ENCODE peak calls at places on chromosomes 5 and 9, in eight cellular contexts. One of them, this sample, is unnamed.
A peak's percentile ranks its signal among the peaks of the same experiment; 100 is the strongest.

GRCh38 chr9:100498592-100498991 is 25.6 kb downstream of the TMEFF1 start:
- DNase-seq in uterus: no peak
- DNase-seq in AG04450: no peak
- DNase-seq in heart left ventricle: no peak
- DNase-seq in HL-60: no peak
- DNase-seq in cardiac muscle cell: no peak
- DNase-seq in CD8-positive, alpha-beta T cell: no peak
- DNase-seq in activated B cell treated with CpG ODN at 0.5 μM for 24 hours: no peak
- DNase-seq in this sample: no peak

GRCh38 chr5:73327908-73328455 is 120.6 kb downstream of the FOXD1 start:
- DNase-seq in uterus: no peak
- DNase-seq in AG04450: no peak
- DNase-seq in heart left ventricle: no peak
- DNase-seq in HL-60: no peak
- DNase-seq in cardiac muscle cell: no peak
- DNase-seq in CD8-positive, alpha-beta T cell: no peak
- DNase-seq in activated B cell treated with CpG ODN at 0.5 μM for 24 hours: no peak
- DNase-seq in this sample: no peak

GRCh38 chr9:130140701-130141100 is 31.5 kb upstream of the NCS1 start:
- DNase-seq in uterus: no peak
- DNase-seq in AG04450: no peak
- DNase-seq in heart left ventricle: no peak
- DNase-seq in HL-60: no peak
- DNase-seq in cardiac muscle cell: no peak
- DNase-seq in CD8-positive, alpha-beta T cell: no peak
- DNase-seq in activated B cell treated with CpG ODN at 0.5 μM for 24 hours: no peak
- DNase-seq in this sample: no peak

GRCh38 chr9:90929616-90930015 is 128.0 kb downstream of the SYK start:
- DNase-seq in uterus: no peak
- DNase-seq in AG04450: no peak
- DNase-seq in heart left ventricle: no peak
- DNase-seq in HL-60: no peak
- DNase-seq in cardiac muscle cell: no peak
- DNase-seq in CD8-positive, alpha-beta T cell: no peak
- DNase-seq in activated B cell treated with CpG ODN at 0.5 μM for 24 hours: no peak
- DNase-seq in this sample: no peak

GRCh38 chr5:57209316-57210040 is 35.6 kb downstream of the GPBP1 start:
- DNase-seq in uterus: no peak
- DNase-seq in AG04450: no peak
- DNase-seq in heart left ventricle: no peak
- DNase-seq in HL-60: no peak
- DNase-seq in cardiac muscle cell: no peak
- DNase-seq in CD8-positive, alpha-beta T cell: no peak
- DNase-seq in activated B cell treated with CpG ODN at 0.5 μM for 24 hours: no peak
- DNase-seq in this sample: no peak

GRCh38 chr5:98865690-98866089 is 63.1 kb downstream of the CHD1 start:
- DNase-seq in uterus: no peak
- DNase-seq in AG04450: no peak
- DNase-seq in heart left ventricle: no peak
- DNase-seq in HL-60: no peak
- DNase-seq in cardiac muscle cell: no peak
- DNase-seq in CD8-positive, alpha-beta T cell: no peak
- DNase-seq in activated B cell treated with CpG ODN at 0.5 μM for 24 hours: no peak
- DNase-seq in this sample: no peak

GRCh38 chr9:103245369-103245768 is 250.2 kb downstream of the CYLC2 start:
- DNase-seq in uterus: no peak
- DNase-seq in AG04450: no peak
- DNase-seq in heart left ventricle: no peak
- DNase-seq in HL-60: no peak
- DNase-seq in cardiac muscle cell: peak; percentile 7
- DNase-seq in CD8-positive, alpha-beta T cell: no peak
- DNase-seq in activated B cell treated with CpG ODN at 0.5 μM for 24 hours: no peak
- DNase-seq in this sample: no peak

GRCh38 chr9:90870646-90871326 is 69.2 kb downstream of the SYK start:
- DNase-seq in uterus: peak; percentile 31
- DNase-seq in AG04450: no peak
- DNase-seq in heart left ventricle: no peak
- DNase-seq in HL-60: no peak
- DNase-seq in cardiac muscle cell: peak; percentile 51
- DNase-seq in CD8-positive, alpha-beta T cell: peak; percentile 7
- DNase-seq in activated B cell treated with CpG ODN at 0.5 μM for 24 hours: no peak
- DNase-seq in this sample: peak; percentile 24

GRCh38 chr9:120432600-120432999 is 147.4 kb downstream of the CDK5RAP2 start:
- DNase-seq in uterus: no peak
- DNase-seq in AG04450: no peak
- DNase-seq in heart left ventricle: no peak
- DNase-seq in HL-60: no peak
- DNase-seq in cardiac muscle cell: no peak
- DNase-seq in CD8-positive, alpha-beta T cell: no peak
- DNase-seq in activated B cell treated with CpG ODN at 0.5 μM for 24 hours: no peak
- DNase-seq in this sample: no peak

GRCh38 chr5:169796731-169797130 is 159.7 kb downstream of the DOCK2 start:
- DNase-seq in uterus: no peak
- DNase-seq in AG04450: no peak
- DNase-seq in heart left ventricle: no peak
- DNase-seq in HL-60: no peak
- DNase-seq in cardiac muscle cell: no peak
- DNase-seq in CD8-positive, alpha-beta T cell: no peak
- DNase-seq in activated B cell treated with CpG ODN at 0.5 μM for 24 hours: no peak
- DNase-seq in this sample: no peak

GRCh38 chr5:147464211-147464610 is 45.7 kb downstream of the DPYSL3 start:
- DNase-seq in uterus: no peak
- DNase-seq in AG04450: no peak
- DNase-seq in heart left ventricle: no peak
- DNase-seq in HL-60: no peak
- DNase-seq in cardiac muscle cell: peak; percentile 41
- DNase-seq in CD8-positive, alpha-beta T cell: no peak
- DNase-seq in activated B cell treated with CpG ODN at 0.5 μM for 24 hours: no peak
- DNase-seq in this sample: peak; percentile 65

GRCh38 chr9:34185778-34186551 is 7.1 kb downstream of the UBAP1 start:
- DNase-seq in uterus: peak; percentile 64
- DNase-seq in AG04450: peak; percentile 45
- DNase-seq in heart left ventricle: peak; percentile 40
- DNase-seq in HL-60: peak; percentile 90
- DNase-seq in cardiac muscle cell: no peak
- DNase-seq in CD8-positive, alpha-beta T cell: no peak
- DNase-seq in activated B cell treated with CpG ODN at 0.5 μM for 24 hours: no peak
- DNase-seq in this sample: no peak

GRCh38 chr9:81686614-81687520 is 2.5 kb downstream of the TLE1 start:
- DNase-seq in uterus: peak; percentile 83
- DNase-seq in AG04450: peak; percentile 49
- DNase-seq in heart left ventricle: peak; percentile 85
- DNase-seq in HL-60: no peak
- DNase-seq in cardiac muscle cell: peak; percentile 76
- DNase-seq in CD8-positive, alpha-beta T cell: no peak
- DNase-seq in activated B cell treated with CpG ODN at 0.5 μM for 24 hours: peak; percentile 61
- DNase-seq in this sample: peak; percentile 83

GRCh38 chr5:158026248-158027031 is 167.5 kb upstream of the CLINT1 start:
- DNase-seq in uterus: peak; percentile 42
- DNase-seq in AG04450: no peak
- DNase-seq in heart left ventricle: no peak
- DNase-seq in HL-60: no peak
- DNase-seq in cardiac muscle cell: no peak
- DNase-seq in CD8-positive, alpha-beta T cell: no peak
- DNase-seq in activated B cell treated with CpG ODN at 0.5 μM for 24 hours: no peak
- DNase-seq in this sample: no peak

GRCh38 chr9:2723666-2724065 is 6.4 kb downstream of the KCNV2 start:
- DNase-seq in uterus: no peak
- DNase-seq in AG04450: no peak
- DNase-seq in heart left ventricle: no peak
- DNase-seq in HL-60: no peak
- DNase-seq in cardiac muscle cell: no peak
- DNase-seq in CD8-positive, alpha-beta T cell: no peak
- DNase-seq in activated B cell treated with CpG ODN at 0.5 μM for 24 hours: no peak
- DNase-seq in this sample: no peak

GRCh38 chr5:21219255-21219654 is 1231.3 kb upstream of the CDH18 start:
- DNase-seq in uterus: no peak
- DNase-seq in AG04450: no peak
- DNase-seq in heart left ventricle: no peak
- DNase-seq in HL-60: no peak
- DNase-seq in cardiac muscle cell: no peak
- DNase-seq in CD8-positive, alpha-beta T cell: no peak
- DNase-seq in activated B cell treated with CpG ODN at 0.5 μM for 24 hours: no peak
- DNase-seq in this sample: no peak

GRCh38 chr9:15299374-15299939 is 7.6 kb downstream of the TTC39B start:
- DNase-seq in uterus: no peak
- DNase-seq in AG04450: no peak
- DNase-seq in heart left ventricle: no peak
- DNase-seq in HL-60: no peak
- DNase-seq in cardiac muscle cell: no peak
- DNase-seq in CD8-positive, alpha-beta T cell: peak; percentile 42
- DNase-seq in activated B cell treated with CpG ODN at 0.5 μM for 24 hours: no peak
- DNase-seq in this sample: no peak

GRCh38 chr5:42547146-42547545 is 123.9 kb downstream of the GHR start:
- DNase-seq in uterus: no peak
- DNase-seq in AG04450: no peak
- DNase-seq in heart left ventricle: no peak
- DNase-seq in HL-60: no peak
- DNase-seq in cardiac muscle cell: no peak
- DNase-seq in CD8-positive, alpha-beta T cell: no peak
- DNase-seq in activated B cell treated with CpG ODN at 0.5 μM for 24 hours: no peak
- DNase-seq in this sample: no peak

GRCh38 chr5:144028058-144028457 is 142.4 kb downstream of the YIPF5 start:
- DNase-seq in uterus: peak; percentile 23
- DNase-seq in AG04450: no peak
- DNase-seq in heart left ventricle: peak; percentile 53
- DNase-seq in HL-60: no peak
- DNase-seq in cardiac muscle cell: no peak
- DNase-seq in CD8-positive, alpha-beta T cell: no peak
- DNase-seq in activated B cell treated with CpG ODN at 0.5 μM for 24 hours: no peak
- DNase-seq in this sample: no peak

GRCh38 chr9:125950880-125951471 is 203.8 kb downstream of the PBX3 start:
- DNase-seq in uterus: no peak
- DNase-seq in AG04450: no peak
- DNase-seq in heart left ventricle: no peak
- DNase-seq in HL-60: no peak
- DNase-seq in cardiac muscle cell: no peak
- DNase-seq in CD8-positive, alpha-beta T cell: no peak
- DNase-seq in activated B cell treated with CpG ODN at 0.5 μM for 24 hours: no peak
- DNase-seq in this sample: no peak
- TF ChIP-seq CTCF in uterus: no peak
- TF ChIP-seq CTCF in AG04450: no peak
- TF ChIP-seq CTCF in heart left ventricle: no peak
- TF ChIP-seq CTCF in HL-60: no peak
- TF ChIP-seq CTCF in cardiac muscle cell: no peak
- TF ChIP-seq CTCF in CD8-positive, alpha-beta T cell: no peak
- TF ChIP-seq CTCF in activated B cell treated with CpG ODN at 0.5 μM for 24 hours: no peak
- TF ChIP-seq CTCF in this sample: no peak

GRCh38 chr5:124706729-124707361 is 39.6 kb downstream of the ZNF608 start:
- DNase-seq in uterus: peak; percentile 30
- DNase-seq in AG04450: peak; percentile 16
- DNase-seq in heart left ventricle: peak; percentile 70
- DNase-seq in HL-60: no peak
- DNase-seq in cardiac muscle cell: peak; percentile 89
- DNase-seq in CD8-positive, alpha-beta T cell: no peak
- DNase-seq in activated B cell treated with CpG ODN at 0.5 μM for 24 hours: no peak
- DNase-seq in this sample: no peak

GRCh38 chr5:124706041-124706440 is 40.4 kb downstream of the ZNF608 start:
- DNase-seq in uterus: no peak
- DNase-seq in AG04450: no peak
- DNase-seq in heart left ventricle: no peak
- DNase-seq in HL-60: no peak
- DNase-seq in cardiac muscle cell: no peak
- DNase-seq in CD8-positive, alpha-beta T cell: no peak
- DNase-seq in activated B cell treated with CpG ODN at 0.5 μM for 24 hours: no peak
- DNase-seq in this sample: no peak

GRCh38 chr5:124705577-124705976 is 40.9 kb downstream of the ZNF608 start:
- DNase-seq in uterus: no peak
- DNase-seq in AG04450: no peak
- DNase-seq in heart left ventricle: no peak
- DNase-seq in HL-60: no peak
- DNase-seq in cardiac muscle cell: no peak
- DNase-seq in CD8-positive, alpha-beta T cell: no peak
- DNase-seq in activated B cell treated with CpG ODN at 0.5 μM for 24 hours: no peak
- DNase-seq in this sample: no peak

GRCh38 chr5:124704594-124705284 is 41.7 kb downstream of the ZNF608 start:
- DNase-seq in uterus: no peak
- DNase-seq in AG04450: no peak
- DNase-seq in heart left ventricle: no peak
- DNase-seq in HL-60: no peak
- DNase-seq in cardiac muscle cell: no peak
- DNase-seq in CD8-positive, alpha-beta T cell: no peak
- DNase-seq in activated B cell treated with CpG ODN at 0.5 μM for 24 hours: no peak
- DNase-seq in this sample: no peak

DNA sequence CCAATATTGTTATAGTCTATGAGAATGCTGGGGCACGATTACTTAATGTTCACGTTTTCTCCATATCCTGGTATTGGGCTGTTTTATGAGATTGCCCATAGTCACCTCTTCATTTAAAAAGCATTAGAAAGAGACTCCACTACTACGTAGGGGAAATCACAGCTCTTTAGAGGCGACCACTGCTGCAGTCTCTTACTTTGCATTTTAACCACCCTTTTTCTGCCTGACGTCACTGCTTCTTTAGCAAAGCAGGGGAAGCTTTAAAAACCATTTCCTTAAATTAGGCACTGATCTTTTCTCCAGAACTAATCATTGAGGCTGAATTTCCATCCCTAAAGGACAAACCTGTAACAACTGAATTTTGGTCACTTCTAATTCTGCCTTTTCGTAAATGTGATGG is 38.9 kb downstream of the ZNF608 start:
- DNase-seq in uterus: no peak
- DNase-seq in AG04450: no peak
- DNase-seq in heart left ventricle: no peak
- DNase-seq in HL-60: no peak
- DNase-seq in cardiac muscle cell: no peak
- DNase-seq in CD8-positive, alpha-beta T cell: no peak
- DNase-seq in activated B cell treated with CpG ODN at 0.5 μM for 24 hours: no peak
- DNase-seq in this sample: no peak
- TF ChIP-seq CTCF in uterus: no peak
- TF ChIP-seq CTCF in AG04450: no peak
- TF ChIP-seq CTCF in heart left ventricle: no peak
- TF ChIP-seq CTCF in HL-60: no peak
- TF ChIP-seq CTCF in cardiac muscle cell: no peak
- TF ChIP-seq CTCF in CD8-positive, alpha-beta T cell: no peak
- TF ChIP-seq CTCF in activated B cell treated with CpG ODN at 0.5 μM for 24 hours: no peak
- TF ChIP-seq CTCF in this sample: no peak

GRCh38 chr5:153629027-153629426 is 138.6 kb downstream of the GRIA1 start:
- DNase-seq in uterus: peak; percentile 11
- DNase-seq in AG04450: peak; percentile 88
- DNase-seq in heart left ventricle: no peak
- DNase-seq in HL-60: no peak
- DNase-seq in cardiac muscle cell: peak; percentile 63
- DNase-seq in CD8-positive, alpha-beta T cell: no peak
- DNase-seq in activated B cell treated with CpG ODN at 0.5 μM for 24 hours: no peak
- DNase-seq in this sample: peak; percentile 35
- TF ChIP-seq CTCF in uterus: no peak
- TF ChIP-seq CTCF in AG04450: peak; percentile 74
- TF ChIP-seq CTCF in heart left ventricle: no peak
- TF ChIP-seq CTCF in HL-60: no peak
- TF ChIP-seq CTCF in cardiac muscle cell: peak; percentile 65
- TF ChIP-seq CTCF in CD8-positive, alpha-beta T cell: no peak
- TF ChIP-seq CTCF in activated B cell treated with CpG ODN at 0.5 μM for 24 hours: no peak
- TF ChIP-seq CTCF in this sample: no peak

DNA sequence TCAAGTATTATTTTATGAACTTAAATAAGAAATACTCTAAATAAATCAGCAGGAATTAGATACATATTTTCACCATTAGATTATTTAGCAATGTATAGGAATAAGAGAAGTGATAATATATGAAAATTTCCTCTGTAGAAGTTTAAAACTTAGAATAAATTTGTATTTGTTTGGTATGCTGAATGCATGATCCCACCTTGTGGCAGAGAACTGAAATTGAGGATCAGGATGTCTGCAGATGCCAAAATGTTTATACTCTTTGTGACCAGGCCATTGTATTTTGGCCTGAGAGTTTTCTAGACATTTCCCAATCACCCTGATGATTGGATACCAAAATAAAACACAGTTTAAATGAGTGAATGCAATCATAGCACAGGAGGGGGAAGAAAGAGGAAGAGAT is 6.3 kb downstream of the TYRP1 start:
- DNase-seq in uterus: no peak
- DNase-seq in AG04450: no peak
- DNase-seq in heart left ventricle: no peak
- DNase-seq in HL-60: no peak
- DNase-seq in cardiac muscle cell: peak; percentile 8
- DNase-seq in CD8-positive, alpha-beta T cell: no peak
- DNase-seq in activated B cell treated with CpG ODN at 0.5 μM for 24 hours: no peak
- DNase-seq in this sample: no peak
- TF ChIP-seq CTCF in uterus: no peak
- TF ChIP-seq CTCF in AG04450: peak; percentile 51
- TF ChIP-seq CTCF in heart left ventricle: no peak
- TF ChIP-seq CTCF in HL-60: no peak
- TF ChIP-seq CTCF in cardiac muscle cell: peak; percentile 56
- TF ChIP-seq CTCF in CD8-positive, alpha-beta T cell: no peak
- TF ChIP-seq CTCF in activated B cell treated with CpG ODN at 0.5 μM for 24 hours: no peak
- TF ChIP-seq CTCF in this sample: peak; percentile 56

This sample was measured in endothelial cell.